ENCODE peak calls at places on chromosomes 5 and 9, in four cellular contexts. One of them, this sample, is unnamed.

GRCh38 chr5:1435369-1435768 is 9.9 kb downstream of the SLC6A3 start:
- DNase-seq in MM.1S: no peak
- DNase-seq in NCI-H524: no peak
- DNase-seq in heart right ventricle: no peak
- DNase-seq in this sample: no peak

GRCh38 chr5:161765611-161766010 is 80.1 kb downstream of the GABRA6 start:
- DNase-seq in MM.1S: no peak
- DNase-seq in NCI-H524: no peak
- DNase-seq in heart right ventricle: no peak
- DNase-seq in this sample: no peak

GRCh38 chr5:87245451-87245850 is 22.2 kb upstream of the RASA1 start:
- DNase-seq in MM.1S: no peak
- DNase-seq in NCI-H524: no peak
- DNase-seq in heart right ventricle: no peak
- DNase-seq in this sample: no peak

GRCh38 chr5:82405618-82406199 is 127.6 kb upstream of the RPS23 start:
- DNase-seq in MM.1S: no peak
- DNase-seq in NCI-H524: no peak
- DNase-seq in heart right ventricle: no peak
- DNase-seq in this sample: no peak

GRCh38 chr5:61625682-61626620 is 293.9 kb downstream of the ZSWIM6 start:
- DNase-seq in MM.1S: peak
- DNase-seq in NCI-H524: no peak
- DNase-seq in heart right ventricle: peak
- DNase-seq in this sample: peak

GRCh38 chr5:93274291-93274690 is 306.7 kb downstream of the NR2F1-AS1 start:
- DNase-seq in MM.1S: no peak
- DNase-seq in NCI-H524: no peak
- DNase-seq in heart right ventricle: no peak
- DNase-seq in this sample: no peak

GRCh38 chr9:81819859-81820546 is 108.2 kb upstream of the SPATA31D4 start:
- DNase-seq in MM.1S: no peak
- DNase-seq in NCI-H524: no peak
- DNase-seq in heart right ventricle: no peak
- DNase-seq in this sample: no peak

GRCh38 chr5:138809391-138809790 is 56.2 kb downstream of the CTNNA1 start:
- DNase-seq in MM.1S: no peak
- DNase-seq in NCI-H524: no peak
- DNase-seq in heart right ventricle: no peak
- DNase-seq in this sample: no peak

GRCh38 chr5:124745367-124746251 is 830 bp downstream of the ZNF608 start:
- DNase-seq in MM.1S: no peak
- DNase-seq in NCI-H524: no peak
- DNase-seq in heart right ventricle: peak
- DNase-seq in this sample: peak

GRCh38 chr9:130979591-130980385 is 29.2 kb upstream of the LAMC3 start:
- DNase-seq in MM.1S: no peak
- DNase-seq in NCI-H524: no peak
- DNase-seq in heart right ventricle: no peak
- DNase-seq in this sample: no peak

GRCh38 chr9:91930475-91930874 is 19.6 kb downstream of the ROR2 start:
- DNase-seq in MM.1S: no peak
- DNase-seq in NCI-H524: no peak
- DNase-seq in heart right ventricle: no peak
- DNase-seq in this sample: no peak

GRCh38 chr9:93126825-93127368 is 7.2 kb downstream of the NINJ1 start:
- DNase-seq in MM.1S: no peak
- DNase-seq in NCI-H524: no peak
- DNase-seq in heart right ventricle: peak
- DNase-seq in this sample: peak

GRCh38 chr9:15293727-15294405 is 13.2 kb downstream of the TTC39B start:
- DNase-seq in MM.1S: no peak
- DNase-seq in NCI-H524: no peak
- DNase-seq in heart right ventricle: no peak
- DNase-seq in this sample: no peak

GRCh38 chr9:20693068-20693467 is 9.0 kb downstream of the FOCAD start:
- DNase-seq in MM.1S: no peak
- DNase-seq in NCI-H524: no peak
- DNase-seq in heart right ventricle: no peak
- DNase-seq in this sample: no peak